ENCODE peak calls at places on chromosomes 7 and 10, in four cellular contexts. H is adrenal gland, C is SJSA1, R is mesenchymal stem cell. X is an unnamed sample. For H3K27me3 and H3K4me1, the result is how much of the 10 kb centered on the place peaks cover.

GRCh38 chr7:129343099-129343700 is 91.0 kb upstream of the STRIP2 start:
- DNase-seq in R (peak), H (no peak), C (no peak), X (peak)

GRCh38 chr7:127950233-127950935 is 80.9 kb downstream of the LRRC4 start:
- DNase-seq in R (no peak), H (no peak), C (no peak), X (no peak)

GRCh38 chr10:33927347-33927746 is 592.9 kb upstream of the NRP1 start:
- DNase-seq in R (no peak), H (no peak), C (no peak), X (peak)

GRCh38 chr10:86673827-86674581 is 5.7 kb downstream of the LDB3 start:
- DNase-seq in H (no peak), R (no peak), C (no peak), X (peak)

GRCh38 chr10:72979709-72980108 is 25.1 kb upstream of the PLA2G12B start:
- DNase-seq in R (no peak), C (no peak), H (no peak), X (no peak)

GRCh38 chr10:115975031-115975430 is 298.0 kb downstream of the GFRA1 start:
- DNase-seq in C (no peak), R (no peak), H (no peak), X (no peak)

GRCh38 chr7:44587843-44588711 is 6.0 kb upstream of the TMED4 start:
- DNase-seq in R (peak), C (no peak), H (peak), X (peak)

GRCh38 chr10:121096617-121097431 is 245.7 kb downstream of the WDR11 start:
- DNase-seq in H (no peak), R (peak), C (no peak), X (peak)

GRCh38 chr7:20296444-20296843 is 34.3 kb upstream of the ITGB8 start:
- DNase-seq in H (no peak), C (no peak), R (no peak), X (no peak)

GRCh38 chr10:182441-183201 is 47.4 kb downstream of the ZMYND11 start:
- DNase-seq in H (no peak), C (no peak), R (peak), X (no peak)

GRCh38 chr7:91266067-91266930 is 2.1 kb downstream of the FZD1 start:
- DNase-seq in H (peak), R (no peak), C (no peak), X (no peak)

GRCh38 chr10:92822964-92823363 is 25.4 kb upstream of the EXOC6 start:
- DNase-seq in H (no peak), C (no peak), R (peak), X (no peak)

GRCh38 chr7:112546723-112547513 is 66.1 kb downstream of the LSMEM1 start:
- DNase-seq in C (no peak), R (no peak), H (no peak), X (peak)

DNA sequence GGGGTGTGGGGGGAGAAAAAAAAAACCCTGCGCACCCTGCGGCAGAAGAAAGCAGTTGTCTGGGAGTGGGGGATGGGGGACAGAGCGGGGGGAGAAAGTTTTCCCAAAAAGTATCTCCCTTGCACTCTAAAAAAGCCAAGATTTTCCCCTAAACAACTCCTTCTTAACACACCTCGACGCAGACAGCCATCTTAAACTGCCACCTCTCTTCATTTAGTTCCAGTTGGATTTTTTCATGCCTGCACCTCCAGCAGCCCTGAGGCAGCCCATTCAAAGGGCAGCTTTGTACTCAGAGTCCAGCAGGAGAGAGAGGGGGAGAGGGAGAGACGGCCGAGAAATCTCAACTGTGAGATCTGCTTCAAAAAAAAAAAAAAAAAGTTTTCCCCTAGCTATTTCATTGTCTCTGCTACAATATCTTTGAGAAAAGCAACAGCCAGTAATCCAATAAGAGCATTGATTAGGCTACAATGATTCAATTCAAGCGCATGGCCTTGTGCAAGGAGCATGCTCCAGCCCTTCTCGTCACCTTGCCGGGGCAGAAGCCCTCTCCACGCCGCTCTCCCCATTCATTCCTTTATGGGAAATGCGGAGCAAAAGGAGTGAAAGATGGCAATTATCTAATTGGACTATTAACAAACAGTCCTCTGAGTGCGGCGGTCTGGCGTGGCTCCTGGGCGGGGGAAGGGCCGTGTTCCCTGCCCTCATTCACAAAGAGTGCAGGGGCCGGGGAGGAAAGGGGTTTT is 939 bp upstream of the VAX1 start:
- DNase-seq in R (no peak), H (no peak), C (no peak), X (no peak)
- H3K27me3 ChIP-seq in R (half or more), H (half or more), C (half or more), X (half or more)

GRCh38 chr10:7133958-7134357 is 276.9 kb downstream of the SFMBT2 start:
- DNase-seq in C (no peak), R (no peak), H (no peak), X (no peak)

GRCh38 chr10:7133270-7133669 is 277.6 kb downstream of the SFMBT2 start:
- DNase-seq in C (no peak), H (no peak), R (no peak), X (no peak)

GRCh38 chr10:7134448-7134847 is 276.4 kb downstream of the SFMBT2 start:
- DNase-seq in R (no peak), H (no peak), C (no peak), X (no peak)

GRCh38 chr10:7130191-7130911 is 280.5 kb downstream of the SFMBT2 start:
- DNase-seq in C (no peak), R (no peak), H (no peak), X (no peak)

DNA sequence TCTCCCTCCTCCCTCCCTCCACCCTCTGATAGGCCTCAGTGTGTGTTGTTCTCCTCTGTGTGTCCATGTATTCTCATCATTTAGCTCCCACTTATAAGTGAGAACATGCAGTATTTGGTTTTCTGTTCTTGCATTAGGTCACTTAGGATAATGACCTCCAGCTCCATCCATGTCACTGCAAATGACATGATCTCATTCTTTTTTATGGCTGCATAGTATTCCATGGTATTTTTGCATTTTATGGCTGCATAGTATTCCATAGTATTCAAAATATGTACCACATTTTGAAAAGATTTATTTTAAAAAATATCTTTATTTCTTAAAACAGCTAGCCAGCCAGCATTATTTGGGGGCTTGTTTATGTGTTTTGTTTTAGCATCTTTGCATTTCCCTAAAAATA is 275.6 kb downstream of the SFMBT2 start:
- DNase-seq in H (no peak), C (no peak), R (no peak), X (no peak)
- H3K4me3 ChIP-seq in H (no peak), C (no peak), R (no peak), X (no peak)

GRCh38 chr10:79075418-79075817 is 6.7 kb downstream of the ZMIZ1 start:
- DNase-seq in R (no peak), C (no peak), H (no peak), X (no peak)

GRCh38 chr10:79072041-79072441 is 3.3 kb downstream of the ZMIZ1 start:
- DNase-seq in C (no peak), R (no peak), H (no peak), X (no peak)

GRCh38 chr10:79073784-79074432 is 5.1 kb downstream of the ZMIZ1 start:
- DNase-seq in R (peak), C (peak), H (no peak), X (no peak)

GRCh38 chr10:79072994-79073654 is 4.4 kb downstream of the ZMIZ1 start:
- DNase-seq in H (no peak), R (no peak), C (no peak), X (no peak)

DNA sequence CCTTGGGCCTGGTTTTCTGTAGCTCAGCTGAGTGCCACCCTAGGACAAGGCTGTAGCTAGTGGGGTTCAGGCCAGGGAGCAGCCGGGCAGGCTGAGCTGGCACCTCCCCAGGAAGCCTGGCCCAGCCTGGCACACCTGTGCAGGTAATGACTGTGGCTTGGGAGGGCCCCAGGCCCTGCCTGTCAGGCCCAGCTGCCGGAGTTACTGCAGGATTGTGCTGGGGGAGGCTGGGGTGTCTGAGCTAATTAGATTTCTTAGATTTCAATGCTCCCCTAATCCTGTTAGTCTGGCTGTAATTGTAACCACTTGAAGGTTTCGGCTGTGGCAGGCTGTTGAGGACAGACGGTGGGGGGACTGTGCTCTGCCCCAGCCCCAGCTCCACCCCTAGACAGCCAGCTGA is 6.0 kb downstream of the ZMIZ1 start:
- DNase-seq in C (no peak), H (no peak), R (no peak), X (no peak)
- H3K4me1 ChIP-seq in C (half or more), H (under half), R (half or more), X (under half)

DNA sequence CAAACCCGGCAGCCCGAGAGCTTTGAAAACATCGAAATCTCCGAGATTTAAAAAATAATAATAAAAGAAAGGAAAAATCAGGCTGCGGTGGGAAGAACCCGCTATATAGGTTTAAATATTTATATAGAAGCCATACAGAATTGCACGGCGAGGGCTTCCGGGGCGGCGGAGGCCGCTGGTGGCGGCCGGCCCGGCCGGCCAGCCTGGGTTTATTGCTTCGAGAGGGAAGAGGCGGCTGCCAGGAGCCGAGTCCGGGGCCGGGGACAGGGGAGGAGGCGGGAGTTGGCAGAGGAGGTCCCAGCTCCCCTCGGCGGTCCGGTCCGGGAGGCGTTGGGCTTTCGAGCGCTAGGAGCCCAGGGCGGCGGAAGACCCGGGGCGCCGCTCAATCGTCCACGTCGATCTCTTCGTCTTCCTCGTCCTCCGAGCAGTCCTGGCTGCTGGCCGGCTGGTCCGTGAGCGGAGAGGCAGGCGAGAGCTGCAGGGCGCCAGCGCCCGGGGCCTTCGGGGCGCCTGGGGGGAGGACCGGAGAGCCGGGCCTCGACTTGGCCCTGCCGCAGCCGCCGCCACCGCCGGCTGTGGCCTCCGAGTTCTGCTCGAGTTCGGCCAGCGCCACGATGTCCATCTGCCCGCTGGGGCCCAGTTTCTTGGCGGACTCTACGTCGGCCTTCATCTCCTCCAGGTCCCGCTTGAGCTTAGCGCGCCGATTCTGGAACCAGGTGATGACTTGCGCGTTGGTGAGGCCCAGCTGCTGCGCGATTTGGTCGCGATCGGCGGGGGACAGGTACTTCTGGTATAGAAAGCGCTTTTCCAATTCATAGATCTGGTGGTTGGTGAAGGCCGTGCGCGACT is 2.2 kb downstream of the LBX1 start:
- DNase-seq in R (no peak), C (no peak), H (no peak), X (no peak)
- H3K27me3 ChIP-seq in R (half or more), C (half or more), H (half or more), X (half or more)

GRCh38 chr7:130942211-130942964 is 208.4 kb upstream of the KLF14 start:
- DNase-seq in H (peak), C (no peak), R (peak), X (no peak)
- H3K4me3 ChIP-seq in H (peak), C (peak), R (peak), X (peak)

GRCh38 chr10:123865350-123865749 is 26.3 kb downstream of the CPXM2 start:
- DNase-seq in C (no peak), H (no peak), R (no peak), X (no peak)
- H3K4me1 ChIP-seq in C (under half), H (under half), R (under half), X (under half)

DNA sequence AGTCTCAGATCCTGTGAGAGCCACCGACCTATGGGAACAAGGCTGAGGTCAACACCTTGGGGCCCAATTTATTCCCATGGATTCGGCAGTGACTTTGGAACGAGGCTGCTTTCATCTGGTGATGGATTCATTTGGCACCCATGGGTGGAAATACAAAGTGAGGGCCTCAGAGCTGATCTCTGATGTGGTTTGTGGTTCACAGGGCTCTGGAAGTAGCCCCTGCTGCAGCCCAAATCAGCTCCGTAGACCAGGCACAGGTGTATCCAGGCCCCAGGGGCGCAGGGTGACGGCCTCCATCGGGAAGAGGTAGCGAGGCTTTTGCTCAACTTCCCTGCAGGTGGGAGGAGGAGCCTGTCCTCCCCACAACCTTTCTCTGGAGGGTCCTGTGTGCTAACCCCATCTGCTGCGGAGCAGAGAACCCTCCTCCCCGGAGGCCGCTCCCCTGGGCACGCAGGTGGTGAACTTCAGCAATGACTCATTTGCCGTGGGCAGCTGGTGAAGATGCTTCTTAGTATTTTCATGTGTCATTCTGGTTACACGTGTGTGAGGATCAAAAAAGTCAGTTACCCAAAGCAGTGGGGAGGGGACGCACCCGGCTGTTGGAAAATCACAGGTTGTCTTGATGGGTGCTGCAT is 7.5 kb upstream of the JAKMIP3 start:
- DNase-seq in R (no peak), H (no peak), C (no peak), X (no peak)
- H3K27me3 ChIP-seq in R (under half), H (under half), C (under half), X (under half)

GRCh38 chr10:95236068-95236903 is 42.2 kb downstream of the ACSM6 start:
- DNase-seq in C (peak), H (no peak), R (peak), X (no peak)
- H3K4me3 ChIP-seq in C (no peak), H (no peak), R (no peak), X (no peak)

DNA sequence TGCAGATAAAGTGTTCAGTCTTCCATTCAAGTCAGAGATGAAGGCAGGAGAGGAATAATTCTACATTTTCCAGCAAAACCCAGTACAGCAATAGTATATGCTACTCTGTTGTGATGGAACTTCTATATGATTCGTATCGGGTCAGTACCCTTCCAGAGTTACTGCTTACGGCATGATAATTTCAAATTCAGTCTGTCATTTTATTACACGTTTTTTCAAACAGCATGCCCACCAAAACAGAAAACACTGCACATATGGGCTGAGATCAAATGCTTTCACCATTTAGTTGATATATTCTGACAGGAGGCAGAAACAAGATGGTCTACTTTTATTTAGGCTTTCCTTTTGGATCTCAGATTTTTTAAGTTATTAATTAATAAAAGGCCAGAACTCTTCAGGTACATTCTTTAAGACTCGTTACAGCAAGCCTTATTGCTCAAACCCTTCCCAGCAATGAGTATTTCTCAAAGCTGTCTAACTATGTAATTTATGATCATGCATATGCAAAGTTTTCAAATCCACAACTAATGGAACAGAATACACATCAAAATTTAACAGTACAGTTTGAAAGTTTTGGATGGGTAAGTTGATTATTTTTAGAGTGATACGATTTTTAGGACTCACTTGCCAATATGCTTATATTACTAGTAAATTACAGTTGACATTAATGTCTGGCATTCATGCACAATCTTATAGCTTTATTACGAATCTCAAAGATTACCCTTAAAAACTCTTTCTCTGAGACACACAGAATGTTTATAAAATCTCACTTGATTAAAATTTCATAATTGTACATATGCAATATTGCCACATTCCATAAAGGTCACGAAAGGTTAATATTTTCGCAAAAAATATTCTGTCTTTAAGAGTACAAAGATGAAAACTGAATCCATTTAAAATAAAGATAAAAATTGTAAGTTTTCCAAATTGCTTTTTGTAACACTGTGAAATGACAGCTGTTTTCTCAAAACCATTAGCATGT is 91.0 kb downstream of the ANK3 start:
- DNase-seq in H (no peak), R (no peak), C (no peak), X (no peak)
- H3K4me1 ChIP-seq in H (under half), R (under half), C (under half), X (under half)